ENCODE peak calls at places on chromosomes 13 and 19, in six cellular contexts. C is CD8-positive, alpha-beta memory T cell; R is endothelial cell of umbilical vein; O is HAP-1; E is uterus; Z is left ventricle myocardium inferior. L is an unnamed sample. For H3K36me3 and H3K9me3, the result is how much of the 10 kb centered on the place peaks cover.

GRCh38 chr13:51675385-51675784 is 91.1 kb downstream of the WDFY2 start:
- DNase-seq in C (no peak), R (no peak), O (no peak), E (no peak), Z (no peak), L (no peak)

GRCh38 chr19:32469796-32470195 is 64.2 kb downstream of the DPY19L3 start:
- DNase-seq in C (no peak), R (no peak), O (no peak), E (no peak), Z (no peak), L (no peak)

GRCh38 chr19:790971-791604 is 6.2 kb upstream of the PTBP1 start:
- DNase-seq in C (no peak), R (no peak), O (no peak), E (no peak), Z (no peak), L (no peak)

GRCh38 chr13:81058211-81058915 is 717.4 kb upstream of the SPRY2 start:
- DNase-seq in C (no peak), R (no peak), O (no peak), E (no peak), Z (no peak), L (no peak)

GRCh38 chr13:53200498-53201453 is 172.2 kb downstream of the OLFM4 start:
- DNase-seq in C (no peak), R (no peak), O (no peak), E (no peak), Z (peak), L (peak)

GRCh38 chr19:45558399-45558878 is 26.2 kb downstream of the OPA3 start:
- DNase-seq in C (peak), R (peak), O (peak), E (no peak), Z (no peak), L (no peak)

GRCh38 chr19:6767081-6767356 is 216 bp downstream of the SH2D3A start:
- DNase-seq in C (no peak), R (no peak), O (peak), E (no peak), Z (no peak), L (no peak)

GRCh38 chr19:34096020-34096915 is 76.0 kb upstream of the LSM14A start:
- DNase-seq in C (no peak), R (peak), O (peak), E (no peak), Z (no peak), L (no peak)

GRCh38 chr19:58218899-58219298 is 9.8 kb upstream of the ZNF544 start:
- DNase-seq in C (peak), R (peak), O (peak), E (no peak), Z (no peak), L (no peak)

GRCh38 chr13:83449666-83450395 is 432.4 kb downstream of the SLITRK1 start:
- DNase-seq in C (no peak), R (no peak), O (no peak), E (no peak), Z (no peak), L (no peak)

GRCh38 chr19:2478324-2478755 is 2.4 kb downstream of the GADD45B start:
- DNase-seq in C (peak), R (peak), O (peak), E (peak), Z (peak), L (peak)

GRCh38 chr13:112782433-112783010 is 92.7 kb downstream of the ATP11A start:
- DNase-seq in C (no peak), R (no peak), O (no peak), E (no peak), Z (no peak), L (no peak)

GRCh38 chr13:76425930-76426329 is 460.3 kb downstream of the KCTD12 start:
- DNase-seq in C (no peak), R (peak), O (no peak), E (no peak), Z (no peak), L (no peak)

GRCh38 chr13:98295371-98295770 is 118.3 kb upstream of the RNF113B start:
- DNase-seq in C (no peak), R (no peak), O (no peak), E (no peak), Z (no peak), L (no peak)

GRCh38 chr13:82803341-82803740 is 1078.9 kb downstream of the SLITRK1 start:
- DNase-seq in C (no peak), R (no peak), O (no peak), E (no peak), Z (no peak), L (no peak)

GRCh38 chr19:19021115-19021514 is 12.2 kb downstream of the SUGP2 start:
- DNase-seq in C (no peak), R (no peak), O (no peak), E (no peak), Z (no peak), L (no peak)

GRCh38 chr19:5001547-5002131 is 32.7 kb downstream of the KDM4B start:
- DNase-seq in C (no peak), R (peak), O (peak), E (no peak), Z (no peak), L (no peak)

GRCh38 chr13:50990050-50990449 is 80.5 kb downstream of the RNASEH2B start:
- DNase-seq in C (no peak), R (no peak), O (no peak), E (no peak), Z (no peak), L (no peak)

GRCh38 chr13:26816876-26817275 is 56.3 kb upstream of the GPR12 start:
- DNase-seq in C (no peak), R (no peak), O (no peak), E (no peak), Z (no peak), L (no peak)

GRCh38 chr19:2449019-2449418 is 7.7 kb downstream of the LMNB2 start:
- DNase-seq in C (no peak), R (no peak), O (no peak), E (no peak), Z (no peak), L (peak)

GRCh38 chr19:35251456-35251855 is 2.7 kb downstream of the LSR start:
- DNase-seq in C (no peak), R (no peak), O (no peak), E (no peak), Z (no peak), L (no peak)

GRCh38 chr19:51422053-51422448 is 4.6 kb upstream of the SIGLEC10 start:
- DNase-seq in C (peak), R (peak), O (peak), E (peak), Z (peak), L (peak)

GRCh38 chr13:48412881-48413351 is at the start of gene LPAR6:
- DNase-seq in C (no peak), R (peak), O (peak), E (no peak), Z (no peak), L (no peak)

GRCh38 chr13:48412100-48412556 is 785 bp downstream of the LPAR6 start:
- DNase-seq in C (no peak), R (peak), O (peak), E (no peak), Z (no peak), L (no peak)

GRCh38 chr13:48414501-48414900 is 1.6 kb upstream of the LPAR6 start:
- DNase-seq in C (no peak), R (no peak), O (no peak), E (no peak), Z (no peak), L (no peak)

GRCh38 chr13:48410199-48410598 is 2.7 kb downstream of the LPAR6 start:
- DNase-seq in C (no peak), R (peak), O (no peak), E (no peak), Z (no peak), L (no peak)

DNA sequence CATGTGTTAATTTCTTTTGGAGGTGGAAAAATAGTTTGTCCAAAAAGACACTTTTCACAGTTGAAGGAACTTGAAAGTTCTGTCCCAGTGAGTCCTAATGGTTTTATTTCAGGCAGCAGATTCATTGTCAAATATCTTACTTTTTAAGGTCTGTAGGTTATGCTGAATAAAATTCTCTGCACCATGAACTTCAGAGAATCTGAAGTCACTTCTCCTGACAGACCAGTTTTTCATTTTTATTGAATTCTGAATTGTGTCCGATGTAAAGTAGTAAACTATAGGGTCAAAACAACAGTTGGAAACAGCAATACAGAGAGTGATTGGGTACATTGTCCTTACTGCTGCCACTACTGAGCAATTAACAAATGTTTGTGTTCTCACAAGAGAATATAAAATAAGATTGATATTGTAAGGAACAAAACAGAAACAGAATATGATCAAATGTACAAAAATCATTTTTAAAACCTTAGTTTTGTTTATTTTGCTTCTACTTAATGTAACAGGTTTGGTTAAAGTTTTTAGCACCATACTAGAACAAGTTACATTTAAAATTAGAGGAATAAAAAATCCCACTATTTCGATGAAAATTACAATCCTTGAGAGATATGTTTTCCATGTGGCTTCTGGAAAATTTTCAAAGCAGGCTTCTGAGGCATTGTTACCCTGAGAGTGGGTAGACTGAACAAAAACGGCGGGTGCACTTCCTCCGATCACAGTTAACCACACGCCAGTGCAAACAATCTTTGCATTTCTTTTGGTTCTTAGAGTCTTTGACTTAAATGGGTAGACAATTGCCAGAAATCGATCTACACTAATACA is 1.4 kb downstream of the LPAR6 start:
- DNase-seq in C (no peak), R (peak), O (peak), E (no peak), Z (no peak), L (no peak)
- H3K4me3 ChIP-seq in C (peak), R (peak), O (peak), E (peak), Z (peak), L (peak)

GRCh38 chr13:110684388-110685056 is 21.4 kb downstream of the CARS2 start:
- DNase-seq in C (no peak), R (no peak), O (no peak), E (no peak), Z (no peak), L (no peak)
- H3K36me3 ChIP-seq in C (under half), R (under half), O (under half), E (under half), Z (half or more), L (under half)

DNA sequence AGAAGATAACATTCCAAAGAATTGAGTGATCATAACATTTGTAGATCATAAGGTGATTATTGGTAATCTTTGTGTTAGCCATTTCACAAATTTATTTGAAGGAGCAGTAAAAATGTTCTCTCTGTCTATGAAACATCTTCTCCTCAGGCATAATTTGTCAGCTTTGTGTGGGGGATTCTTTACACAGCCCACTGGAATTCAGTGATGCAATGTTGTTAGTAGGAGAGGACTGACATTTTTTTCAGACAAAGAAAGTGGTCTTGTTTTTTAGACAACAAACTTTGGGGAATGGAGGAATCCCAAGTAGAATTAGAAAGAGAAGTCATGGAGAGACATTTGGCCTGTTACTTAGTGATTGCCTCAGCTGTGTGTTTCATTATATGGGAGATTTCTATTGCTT is 100.3 kb downstream of the ITGBL1 start:
- DNase-seq in C (no peak), R (no peak), O (no peak), E (no peak), Z (no peak), L (no peak)
- H3K9me3 ChIP-seq in C (under half), R (under half), O (under half), E (under half), Z (under half), L (under half)

GRCh38 chr13:28492527-28493367 is 2.2 kb downstream of the FLT1 start:
- DNase-seq in C (no peak), R (no peak), O (no peak), E (no peak), Z (no peak), L (no peak)
- H3K4me3 ChIP-seq in C (no peak), R (peak), O (no peak), E (peak), Z (peak), L (no peak)